ENCODE peak calls at places on chromosome 6, in six cellular contexts. L is neural progenitor cell, A is coronary artery, H is GM23338, J is HCT116, R is AG04450. Y is an unnamed sample.

GRCh38 chr6:82645536-82646230 is 282.1 kb downstream of the TPBG start:
- DNase-seq in L (no peak), A (no peak), H (no peak), J (no peak), R (no peak), Y (no peak)

GRCh38 chr6:47180633-47181032 is 129.1 kb downstream of the TNFRSF21 start:
- DNase-seq in L (no peak), A (no peak), H (no peak), J (peak), R (no peak), Y (peak)

GRCh38 chr6:70599187-70599586 is 32.5 kb downstream of the SDHAF4 start:
- DNase-seq in L (no peak), A (no peak), H (no peak), J (no peak), R (no peak), Y (no peak)

GRCh38 chr6:135250234-135250633 is 69.1 kb downstream of the MYB start:
- DNase-seq in L (no peak), A (no peak), H (no peak), J (no peak), R (no peak), Y (no peak)

GRCh38 chr6:155690820-155691219 is 235.2 kb upstream of the NOX3 start:
- DNase-seq in L (no peak), A (no peak), H (no peak), J (no peak), R (no peak), Y (no peak)

GRCh38 chr6:169985121-169986015 is 233.9 kb downstream of the ERMARD start:
- DNase-seq in L (no peak), A (no peak), H (no peak), J (no peak), R (no peak), Y (no peak)

GRCh38 chr6:118284736-118285360 is 263.2 kb upstream of the PLN start:
- DNase-seq in L (no peak), A (no peak), H (peak), J (no peak), R (no peak), Y (peak)

GRCh38 chr6:79373246-79373645 is 138.8 kb upstream of the HMGN3 start:
- DNase-seq in L (no peak), A (no peak), H (no peak), J (no peak), R (no peak), Y (no peak)

GRCh38 chr6:79048611-79049010 is 29.4 kb downstream of the PHIP start:
- DNase-seq in L (peak), A (no peak), H (peak), J (peak), R (no peak), Y (peak)

GRCh38 chr6:116482780-116483179 is 21.6 kb downstream of the CALHM6 start:
- DNase-seq in L (no peak), A (no peak), H (no peak), J (no peak), R (no peak), Y (no peak)

GRCh38 chr6:117352466-117353081 is 73.2 kb downstream of the ROS1 start:
- DNase-seq in L (no peak), A (no peak), H (peak), J (peak), R (no peak), Y (peak)

GRCh38 chr6:40907198-40907701 is 131.8 kb downstream of the UNC5CL start:
- DNase-seq in L (no peak), A (no peak), H (peak), J (no peak), R (no peak), Y (peak)

GRCh38 chr6:153595903-153596302 is 443.1 kb upstream of the OPRM1 start:
- DNase-seq in L (no peak), A (no peak), H (no peak), J (no peak), R (no peak), Y (peak)

GRCh38 chr6:3260296-3260695 is 1.5 kb downstream of the PSMG4 start:
- DNase-seq in L (no peak), A (no peak), H (no peak), J (no peak), R (no peak), Y (no peak)

GRCh38 chr6:3773696-3774298 is 22.3 kb upstream of the PXDC1 start:
- DNase-seq in L (no peak), A (no peak), H (no peak), J (no peak), R (no peak), Y (peak)

GRCh38 chr6:111482236-111482958 is 621 bp downstream of the REV3L start:
- DNase-seq in L (peak), A (peak), H (peak), J (no peak), R (no peak), Y (no peak)

GRCh38 chr6:56682580-56682979 is 39.9 kb upstream of the DST start:
- DNase-seq in L (no peak), A (no peak), H (no peak), J (no peak), R (no peak), Y (no peak)

GRCh38 chr6:150456902-150457643 is 88.3 kb downstream of the IYD start:
- DNase-seq in L (no peak), A (no peak), H (no peak), J (no peak), R (no peak), Y (no peak)

DNA sequence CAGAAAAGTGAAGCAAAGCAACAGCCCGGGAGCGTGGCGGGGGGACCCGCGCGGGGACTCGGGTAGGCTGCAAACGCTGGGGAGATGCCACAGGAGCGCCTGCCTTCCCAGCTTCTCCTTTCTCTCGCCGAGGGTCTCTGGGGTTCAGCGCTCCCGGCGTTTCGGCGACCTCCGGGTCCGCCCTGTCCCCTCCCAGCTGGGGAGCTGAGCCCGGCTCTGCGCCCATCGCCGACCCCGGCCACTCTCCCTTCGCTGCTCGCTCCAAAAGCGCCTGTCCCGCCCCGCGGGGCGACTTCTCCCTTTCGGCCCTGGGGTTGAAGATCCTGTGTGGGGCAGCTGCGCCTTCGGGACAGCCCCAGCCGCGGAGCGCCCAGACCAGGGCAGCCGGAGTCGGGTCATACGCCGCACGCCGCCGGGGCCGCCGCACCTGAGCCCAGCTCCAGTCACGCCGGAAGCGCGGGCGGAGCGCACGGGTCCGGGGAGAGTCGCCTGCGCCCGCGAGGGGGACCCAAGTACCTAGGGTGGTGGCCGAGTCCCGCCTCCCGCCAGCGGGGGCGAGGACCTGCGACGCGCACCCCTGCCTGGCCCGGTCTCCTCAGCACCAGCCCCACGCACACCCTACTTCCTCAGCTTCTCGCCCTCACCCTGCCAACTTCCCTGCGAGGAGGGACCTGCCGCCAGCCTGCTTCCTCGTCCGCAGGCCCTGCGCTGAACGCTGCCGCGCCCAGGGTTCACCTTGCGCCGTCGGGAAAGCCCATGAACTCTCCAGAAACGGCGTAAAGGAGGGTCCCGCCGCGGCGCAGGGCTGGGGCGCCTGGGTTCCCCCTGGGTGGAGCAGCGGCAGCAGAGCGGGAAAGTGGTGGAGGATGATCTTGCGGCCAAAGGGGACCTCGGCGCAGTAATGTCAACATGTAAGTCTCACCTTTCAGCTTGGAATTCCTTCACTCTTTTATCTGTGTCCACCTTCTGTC is at the start of gene ADGRG6:
- DNase-seq in L (peak), A (no peak), H (peak), J (peak), R (no peak), Y (peak)
- TF ChIP-seq CTCF in L (peak), A (no peak), H (no peak), J (peak), R (no peak), Y (no peak)

DNA sequence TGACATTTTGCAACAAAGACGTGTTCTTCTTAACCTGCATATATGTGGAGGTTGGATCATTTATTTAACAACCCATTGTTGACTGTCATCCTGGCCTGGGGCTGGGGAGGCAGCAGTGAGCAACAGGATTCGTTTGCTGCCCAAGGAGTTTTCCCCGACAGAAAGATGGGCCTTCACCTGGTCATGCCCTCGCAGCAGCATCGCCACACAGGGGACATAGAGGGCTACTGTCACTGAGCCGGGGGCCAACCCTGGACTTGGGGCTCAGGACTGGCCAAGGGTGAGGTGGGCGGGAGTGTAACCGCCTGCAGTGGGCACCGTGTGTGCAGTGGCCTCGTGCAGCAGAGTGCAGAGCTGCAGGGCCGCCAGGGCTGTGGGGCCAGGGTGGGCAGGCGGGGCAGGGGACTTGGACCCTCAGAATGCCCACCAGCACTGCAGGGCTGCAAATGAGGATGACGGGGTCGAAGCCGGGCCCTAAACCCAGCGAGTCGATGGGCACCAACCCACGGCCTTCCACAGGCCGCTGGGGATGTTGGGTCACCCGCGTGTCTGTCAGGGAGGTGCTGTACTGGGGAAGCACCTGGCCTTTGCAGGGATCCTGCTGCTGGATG is 11.8 kb downstream of the DUSP22 start:
- DNase-seq in L (peak), A (no peak), H (peak), J (no peak), R (no peak), Y (no peak)
- TF ChIP-seq CTCF in L (peak), A (no peak), H (peak), J (peak), R (peak), Y (peak)

GRCh38 chr6:20178327-20178726 is 33.9 kb downstream of the MBOAT1 start:
- DNase-seq in L (no peak), A (no peak), H (no peak), J (no peak), R (no peak), Y (no peak)

GRCh38 chr6:20175810-20176209 is 36.5 kb downstream of the MBOAT1 start:
- DNase-seq in L (no peak), A (no peak), H (no peak), J (no peak), R (no peak), Y (no peak)

GRCh38 chr6:20172842-20173456 is 39.3 kb downstream of the MBOAT1 start:
- DNase-seq in L (no peak), A (no peak), H (no peak), J (no peak), R (no peak), Y (no peak)

GRCh38 chr6:20170455-20171148 is 41.7 kb downstream of the MBOAT1 start:
- DNase-seq in L (no peak), A (no peak), H (no peak), J (no peak), R (no peak), Y (no peak)

GRCh38 chr6:20173833-20174796 is 38.2 kb downstream of the MBOAT1 start:
- DNase-seq in L (no peak), A (no peak), H (no peak), J (no peak), R (no peak), Y (no peak)
- TF ChIP-seq CTCF in L (no peak), A (no peak), H (no peak), J (no peak), R (no peak), Y (no peak)

GRCh38 chr6:95685817-95686216 is 108.5 kb downstream of the MANEA start:
- DNase-seq in L (peak), A (no peak), H (peak), J (no peak), R (no peak), Y (no peak)
- TF ChIP-seq CTCF in L (no peak), A (no peak), H (no peak), J (no peak), R (no peak), Y (no peak)

DNA sequence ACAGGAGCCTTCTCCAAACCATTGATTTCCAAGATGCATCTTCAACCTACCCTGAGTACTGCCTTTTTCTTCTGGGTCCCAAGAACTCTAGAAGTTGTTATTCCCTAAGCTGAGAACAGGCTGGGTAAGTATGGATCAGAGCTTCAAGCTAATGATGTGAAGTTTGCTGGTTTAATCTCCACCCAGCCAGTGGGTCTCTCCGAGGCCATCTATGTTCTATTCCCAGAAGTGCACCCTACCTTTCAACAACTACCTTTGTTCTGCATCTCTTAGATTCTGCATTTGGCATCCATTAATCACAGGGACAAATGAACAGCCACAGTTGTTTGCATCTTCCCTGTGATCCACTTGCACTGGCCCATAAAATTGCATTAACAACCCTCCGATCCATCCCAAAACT is 246.2 kb downstream of the HIVEP2 start:
- DNase-seq in L (no peak), A (no peak), H (peak), J (peak), R (no peak), Y (peak)
- TF ChIP-seq CTCF in L (peak), A (no peak), H (peak), J (peak), R (peak), Y (peak)

GRCh38 chr6:156752666-156753301 is 24.4 kb upstream of the ARID1B start:
- DNase-seq in L (no peak), A (no peak), H (peak), J (no peak), R (no peak), Y (peak)
- TF ChIP-seq CTCF in L (peak), A (no peak), H (peak), J (peak), R (no peak), Y (no peak)

DNA sequence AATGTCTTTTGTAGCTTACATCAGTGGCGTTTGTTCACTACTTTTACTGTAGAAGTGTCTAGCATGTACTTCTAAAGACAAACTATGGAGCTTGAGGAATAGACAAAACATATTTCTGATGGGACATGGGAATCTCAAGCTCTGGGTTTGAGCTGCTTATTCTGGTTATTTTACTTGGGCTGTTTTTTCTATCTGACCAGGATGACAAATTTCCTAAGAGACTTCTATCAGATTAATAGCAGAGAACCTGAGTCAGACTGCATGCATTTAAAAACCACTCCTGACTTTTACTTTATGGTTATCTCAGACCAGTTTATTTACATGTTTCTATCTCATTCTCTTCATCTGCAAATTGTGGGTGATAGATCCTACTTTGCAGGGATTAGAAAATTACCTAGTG is 1282.3 kb upstream of the GJE1 start:
- DNase-seq in L (no peak), A (no peak), H (no peak), J (no peak), R (no peak), Y (no peak)
- TF ChIP-seq CTCF in L (no peak), A (no peak), H (no peak), J (no peak), R (no peak), Y (no peak)

GRCh38 chr6:32085759-32086458 is 23.2 kb downstream of the TNXB start:
- DNase-seq in L (no peak), A (no peak), H (no peak), J (no peak), R (no peak), Y (no peak)
- TF ChIP-seq CTCF in L (no peak), A (no peak), H (no peak), J (no peak), R (no peak), Y (no peak)

DNA sequence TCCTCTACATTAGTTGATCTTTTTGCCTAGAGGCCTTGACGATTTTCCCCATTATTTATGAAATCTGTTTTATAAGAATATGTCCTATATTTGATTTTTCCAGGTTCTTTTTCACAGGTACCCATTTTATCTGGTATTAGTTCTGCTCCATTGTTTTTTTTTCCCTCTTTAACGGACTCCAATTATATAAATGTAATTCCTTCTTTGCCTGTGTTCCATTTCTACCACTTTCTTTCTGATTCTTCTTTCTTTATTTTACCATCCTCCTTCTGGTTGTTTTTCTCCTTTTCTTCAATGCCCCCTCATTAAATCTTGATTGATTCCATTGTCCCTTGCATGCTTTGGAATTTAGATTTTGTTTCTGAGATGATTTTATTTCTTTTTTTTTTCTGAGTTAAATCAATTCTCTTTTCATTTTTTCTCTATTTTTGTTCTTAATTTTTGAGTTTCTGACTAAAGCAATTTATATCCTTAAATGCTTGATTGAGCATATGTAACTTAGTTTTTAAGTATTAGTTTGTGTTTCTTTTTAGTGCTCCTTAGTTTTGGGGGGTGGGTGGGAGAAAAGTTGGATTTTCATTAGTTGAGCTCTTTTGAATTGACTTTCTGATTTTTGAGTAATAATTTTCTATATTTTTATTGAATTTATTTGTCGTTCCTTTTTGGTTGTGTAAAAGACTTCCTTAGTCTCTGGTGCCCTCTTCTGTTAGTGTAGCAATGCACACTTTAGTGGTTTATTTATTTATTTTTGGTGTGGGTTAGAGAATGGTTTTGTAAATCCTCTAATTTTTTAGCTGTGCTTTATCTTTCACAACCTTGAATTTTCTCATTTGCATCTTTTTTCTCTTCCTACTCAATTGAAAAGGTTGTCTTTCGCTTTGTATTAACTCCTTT is 140.8 kb downstream of the FARS2 start:
- DNase-seq in L (peak), A (no peak), H (peak), J (peak), R (no peak), Y (peak)
- TF ChIP-seq CTCF in L (peak), A (no peak), H (peak), J (peak), R (peak), Y (peak)

GRCh38 chr6:149317656-149318571 is at the start of gene TAB2:
- DNase-seq in L (no peak), A (no peak), H (peak), J (no peak), R (no peak), Y (peak)
- TF ChIP-seq CTCF in L (no peak), A (no peak), H (no peak), J (no peak), R (no peak), Y (no peak)